ENCODE peak calls at places on chromosomes 1 and 21, in eight cellular contexts. V is left ventricle myocardium inferior, O is PC-9, D is heart right ventricle, G is IMR-90, U is A549, B is tibial artery, S is adrenal gland. Z is an unnamed sample.

GRCh38 chr1:201385299-201385891 is 7.9 kb upstream of the TNNT2 start:
- DNase-seq in V (no peak), O (peak; percentile 62), D (peak; percentile 63), G (peak; percentile 19), U (peak; percentile 76), B (no peak), S (peak; percentile 67), Z (peak; percentile 91)

GRCh38 chr1:7489586-7489985 is 281.5 kb upstream of the VAMP3 start:
- DNase-seq in V (no peak), O (no peak), D (no peak), G (no peak), U (no peak), B (no peak), S (no peak), Z (peak; percentile 53)

GRCh38 chr1:118145736-118146135 is 39.3 kb downstream of the SPAG17 start:
- DNase-seq in V (no peak), O (no peak), D (no peak), G (peak; percentile 56), U (no peak), B (no peak), S (no peak), Z (no peak)

GRCh38 chr1:210259496-210259895 is 26.9 kb downstream of the SERTAD4 start:
- DNase-seq in V (no peak), O (no peak), D (no peak), G (peak; percentile 30), U (no peak), B (no peak), S (no peak), Z (no peak)

GRCh38 chr1:198701766-198702539 is 63.1 kb downstream of the PTPRC start:
- DNase-seq in V (no peak), O (no peak), D (no peak), G (no peak), U (no peak), B (no peak), S (no peak), Z (no peak)

GRCh38 chr1:65393345-65393744 is 27.1 kb upstream of the LEPR start:
- DNase-seq in V (no peak), O (no peak), D (no peak), G (peak; percentile 34), U (no peak), B (no peak), S (no peak), Z (no peak)

GRCh38 chr21:46128983-46129571 is 26.3 kb downstream of the FTCD start:
- DNase-seq in V (peak; percentile 25), O (no peak), D (peak; percentile 25), G (no peak), U (no peak), B (peak; percentile 69), S (no peak), Z (no peak)

GRCh38 chr21:14602418-14602987 is 56.4 kb upstream of the SAMSN1 start:
- DNase-seq in V (no peak), O (no peak), D (no peak), G (no peak), U (no peak), B (no peak), S (no peak), Z (no peak)

GRCh38 chr1:61450454-61451213 is 274.3 kb downstream of the TM2D1 start:
- DNase-seq in V (peak; percentile 58), O (peak; percentile 43), D (peak; percentile 55), G (no peak), U (peak; percentile 11), B (no peak), S (peak; percentile 67), Z (no peak)

GRCh38 chr1:244340396-244340795 is 111.3 kb downstream of the ADSS2 start:
- DNase-seq in V (no peak), O (no peak), D (no peak), G (no peak), U (no peak), B (no peak), S (no peak), Z (no peak)

GRCh38 chr1:84598418-84598817 is 24.2 kb upstream of the CTBS start:
- DNase-seq in V (no peak), O (no peak), D (no peak), G (peak; percentile 57), U (no peak), B (no peak), S (no peak), Z (no peak)

GRCh38 chr1:183996036-183996376 is 41.5 kb downstream of the COLGALT2 start:
- DNase-seq in V (no peak), O (no peak), D (no peak), G (no peak), U (no peak), B (no peak), S (no peak), Z (no peak)

GRCh38 chr1:23585321-23586022 is 26.2 kb upstream of the ID3 start:
- DNase-seq in V (no peak), O (peak; percentile 91), D (no peak), G (peak; percentile 99), U (peak; percentile 81), B (no peak), S (peak; percentile 59), Z (no peak)

GRCh38 chr1:212752934-212753497 is 38.6 kb downstream of the NSL1 start:
- DNase-seq in V (no peak), O (no peak), D (no peak), G (no peak), U (no peak), B (no peak), S (no peak), Z (no peak)

GRCh38 chr1:8797230-8797629 is 20.2 kb downstream of the RERE start:
- DNase-seq in V (no peak), O (no peak), D (no peak), G (peak; percentile 61), U (no peak), B (no peak), S (no peak), Z (no peak)

GRCh38 chr1:16138772-16139221 is 17.1 kb downstream of the EPHA2 start:
- DNase-seq in V (no peak), O (peak; percentile 98), D (no peak), G (peak; percentile 32), U (no peak), B (no peak), S (peak; percentile 77), Z (no peak)

GRCh38 chr1:230138561-230139239 is 71.7 kb downstream of the GALNT2 start:
- DNase-seq in V (no peak), O (no peak), D (no peak), G (no peak), U (no peak), B (no peak), S (no peak), Z (no peak)

GRCh38 chr1:206734499-206735142 is 36.0 kb upstream of the IL19 start:
- DNase-seq in V (no peak), O (no peak), D (peak; percentile 37), G (peak; percentile 37), U (peak; percentile 78), B (no peak), S (peak; percentile 84), Z (no peak)

DNA sequence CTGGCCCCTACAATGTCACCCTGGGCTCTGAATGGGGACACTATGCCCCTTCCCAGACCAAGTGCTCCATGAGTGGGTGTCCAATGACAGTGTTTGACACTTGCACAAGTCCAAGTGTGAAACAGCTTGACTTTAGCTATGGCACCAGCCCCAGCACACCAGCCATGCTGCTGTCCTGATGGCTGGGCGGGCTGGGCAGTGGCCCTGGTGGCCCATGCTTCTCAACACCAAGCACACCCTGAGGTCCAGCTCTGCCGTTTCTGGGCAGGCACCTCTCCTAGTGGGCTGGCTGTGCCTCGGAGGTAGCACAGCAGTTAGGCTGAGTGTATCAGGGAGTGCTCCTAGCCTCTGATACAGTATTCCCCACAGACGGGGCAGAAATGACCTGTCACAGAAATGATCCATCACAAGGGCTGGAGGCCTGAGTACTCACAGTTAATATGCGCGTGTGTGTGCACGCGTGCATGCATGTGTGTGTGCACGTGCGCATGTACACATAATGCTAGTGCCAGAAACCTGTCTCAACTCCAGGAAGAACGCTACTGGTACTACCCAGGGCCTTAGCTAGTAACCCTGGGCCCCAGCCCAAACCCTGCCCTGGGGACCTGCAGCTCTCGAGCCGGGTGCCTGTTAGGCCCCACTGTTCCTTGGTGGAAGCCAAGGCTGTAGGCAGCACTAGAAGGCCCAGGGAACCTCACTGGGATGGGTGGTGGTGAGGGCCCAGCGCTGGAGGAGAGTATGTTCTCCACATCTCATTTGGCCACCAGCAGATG is 134.0 kb downstream of the DMRTB1 start:
- DNase-seq in V (no peak), O (no peak), D (no peak), G (no peak), U (no peak), B (peak; percentile 43), S (no peak), Z (no peak)
- H3K9me3 ChIP-seq in V (no peaks in the 10 kb centered on the region), O (no peaks in the 10 kb centered on the region), D (no peaks in the 10 kb centered on the region), G (no peaks in the 10 kb centered on the region), U (no peaks in the 10 kb centered on the region), B (no peaks in the 10 kb centered on the region), S (no peaks in the 10 kb centered on the region), Z (no peaks in the 10 kb centered on the region)

DNA sequence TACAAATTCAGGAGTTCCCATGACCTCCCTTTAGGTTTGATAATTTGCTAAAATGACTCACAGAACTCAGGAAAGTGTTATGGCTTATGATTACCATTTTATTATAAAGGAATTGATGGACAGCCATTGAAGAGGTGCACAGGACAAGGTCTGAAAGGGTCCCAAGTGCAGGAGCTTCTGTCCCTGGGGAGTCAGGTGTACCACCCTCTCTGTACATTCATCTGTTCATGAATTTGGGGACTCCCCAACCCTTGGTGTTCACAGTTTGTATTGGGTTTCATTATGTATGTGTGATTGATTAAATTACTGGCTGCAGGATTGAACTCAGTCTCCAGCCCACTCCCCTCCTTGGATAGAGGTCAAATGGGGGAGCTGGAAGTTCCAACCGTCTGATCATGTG is 10.8 kb upstream of the IL10RB start:
- DNase-seq in V (no peak), O (no peak), D (no peak), G (no peak), U (no peak), B (no peak), S (no peak), Z (no peak)
- H3K27ac ChIP-seq in V (no peak overlapping the region), O (no peak overlapping the region), D (no peak overlapping the region), G (no peak overlapping the region), U (no peak overlapping the region), B (no peak overlapping the region), S (no peak overlapping the region), Z (no peak overlapping the region)

GRCh38 chr1:160681067-160681890 is 30.3 kb downstream of the CD48 start:
- DNase-seq in V (peak; percentile 48), O (no peak), D (peak; percentile 67), G (peak; percentile 14), U (peak; percentile 43), B (peak; percentile 76), S (peak; percentile 74), Z (no peak)
- TF ChIP-seq CTCF in V (peak; percentile 48), O (peak; percentile 71), D (peak; percentile 61), G (peak; percentile 33), U (peak; percentile 51), B (peak; percentile 22), S (no peak), Z (no peak)

GRCh38 chr1:152626688-152627087 is 3.8 kb upstream of the LCE3A start:
- DNase-seq in V (no peak), O (no peak), D (no peak), G (no peak), U (no peak), B (no peak), S (no peak), Z (no peak)

GRCh38 chr1:152621993-152622392 is 910 bp downstream of the LCE3A start:
- DNase-seq in V (no peak), O (no peak), D (no peak), G (no peak), U (no peak), B (no peak), S (no peak), Z (no peak)

GRCh38 chr1:152622803-152623202 is at the start of gene LCE3A:
- DNase-seq in V (no peak), O (no peak), D (no peak), G (peak; percentile 0), U (no peak), B (no peak), S (no peak), Z (no peak)

GRCh38 chr1:152623203-152623844 is 421 bp upstream of the LCE3A start:
- DNase-seq in V (no peak), O (no peak), D (no peak), G (no peak), U (no peak), B (no peak), S (no peak), Z (no peak)
- H3K9me3 ChIP-seq in V (peaks cover 26% of the 10 kb centered on the region), O (peaks cover 3% of the 10 kb centered on the region), D (peaks cover 17% of the 10 kb centered on the region), G (peaks cover 3% of the 10 kb centered on the region), U (no peaks in the 10 kb centered on the region), B (peaks cover 2% of the 10 kb centered on the region), S (no peaks in the 10 kb centered on the region), Z (no peaks in the 10 kb centered on the region)